ENCODE peak calls at places on chromosomes 1 and 21, in ten cellular contexts. A, D, K, U, N, P, S, Y, R and L are unnamed samples.

GRCh38 chr1:248849152-248849551 is 9.7 kb downstream of the ZNF692 start:
- DNase-seq in A (no peak), D (no peak), K (no peak), U (no peak), N (no peak), P (no peak), S (no peak), Y (peak; percentile 42), R (no peak), L (no peak)

GRCh38 chr1:41152622-41153044 is 89.5 kb downstream of the SCMH1 start:
- DNase-seq in A (no peak), D (peak; percentile 86), K (no peak), U (no peak), N (no peak), P (peak; percentile 95), S (peak; percentile 91), Y (no peak), R (peak; percentile 94), L (peak; percentile 95)

GRCh38 chr1:177973585-177973984 is 3.7 kb upstream of the SEC16B start:
- DNase-seq in A (no peak), D (no peak), K (no peak), U (no peak), N (no peak), P (no peak), S (no peak), Y (no peak), R (peak; percentile 43), L (no peak)

GRCh38 chr1:20560966-20561365 is 8.6 kb downstream of the FAM43B start:
- DNase-seq in A (no peak), D (no peak), K (no peak), U (no peak), N (no peak), P (no peak), S (no peak), Y (no peak), R (no peak), L (no peak)

GRCh38 chr1:181219938-181220337 is 131.4 kb downstream of the IER5 start:
- DNase-seq in A (no peak), D (no peak), K (no peak), U (no peak), N (no peak), P (peak; percentile 14), S (no peak), Y (no peak), R (peak; percentile 52), L (no peak)

GRCh38 chr1:208731976-208732821 is 488.0 kb upstream of the PLXNA2 start:
- DNase-seq in A (peak; percentile 63), D (no peak), K (no peak), U (no peak), N (no peak), P (no peak), S (no peak), Y (no peak), R (no peak), L (no peak)

GRCh38 chr1:156889802-156890585 is 3.5 kb upstream of the PEAR1 start:
- DNase-seq in A (peak; percentile 83), D (peak; percentile 87), K (peak; percentile 43), U (peak; percentile 55), N (peak; percentile 89), P (peak; percentile 76), S (peak; percentile 71), Y (peak; percentile 87), R (peak; percentile 88), L (peak; percentile 73)

GRCh38 chr21:44890338-44890931 is 16.9 kb upstream of the PTTG1IP start:
- DNase-seq in A (no peak), D (no peak), K (no peak), U (no peak), N (no peak), P (no peak), S (no peak), Y (no peak), R (no peak), L (no peak)

GRCh38 chr1:6869002-6869380 is 83.7 kb downstream of the CAMTA1 start:
- DNase-seq in A (no peak), D (no peak), K (no peak), U (no peak), N (no peak), P (no peak), S (no peak), Y (no peak), R (no peak), L (no peak)

GRCh38 chr1:155648207-155649147 is 38.5 kb downstream of the MSTO1 start:
- DNase-seq in A (no peak), D (peak; percentile 95), K (no peak), U (no peak), N (no peak), P (peak; percentile 92), S (peak; percentile 91), Y (no peak), R (peak; percentile 92), L (peak; percentile 94)

GRCh38 chr1:230067441-230067870 is 418 bp downstream of the GALNT2 start:
- DNase-seq in A (no peak), D (peak; percentile 57), K (peak; percentile 36), U (peak; percentile 42), N (peak; percentile 28), P (peak; percentile 48), S (peak; percentile 44), Y (peak; percentile 78), R (peak; percentile 74), L (no peak)

GRCh38 chr1:28343405-28343804 is 14.6 kb downstream of the MED18 start:
- DNase-seq in A (no peak), D (no peak), K (no peak), U (no peak), N (no peak), P (peak; percentile 91), S (peak; percentile 40), Y (no peak), R (peak; percentile 30), L (peak; percentile 70)

GRCh38 chr1:94926365-94926914 is 470 bp downstream of the CNN3 start:
- DNase-seq in A (peak; percentile 75), D (peak; percentile 68), K (peak; percentile 50), U (peak; percentile 33), N (peak; percentile 62), P (no peak), S (peak; percentile 56), Y (peak; percentile 78), R (peak; percentile 80), L (no peak)

GRCh38 chr1:110634086-110634454 is 27.9 kb upstream of the KCNA2 start:
- DNase-seq in A (no peak), D (no peak), K (no peak), U (no peak), N (no peak), P (no peak), S (no peak), Y (no peak), R (no peak), L (no peak)

GRCh38 chr21:38351961-38352521 is 95.2 kb downstream of the KCNJ15 start:
- DNase-seq in A (no peak), D (peak; percentile 75), K (no peak), U (no peak), N (no peak), P (peak; percentile 66), S (peak; percentile 91), Y (no peak), R (peak; percentile 91), L (peak; percentile 73)

GRCh38 chr1:58939666-58940370 is 156.0 kb upstream of the JUN start:
- DNase-seq in A (no peak), D (no peak), K (no peak), U (no peak), N (no peak), P (no peak), S (no peak), Y (no peak), R (no peak), L (no peak)

GRCh38 chr1:6419397-6419802 is 319 bp downstream of the HES2 start:
- DNase-seq in A (no peak), D (no peak), K (no peak), U (no peak), N (no peak), P (no peak), S (no peak), Y (no peak), R (peak; percentile 20), L (no peak)

GRCh38 chr1:156704930-156705320 is 458 bp downstream of the CRABP2 start:
- DNase-seq in A (no peak), D (peak; percentile 67), K (no peak), U (no peak), N (no peak), P (peak; percentile 62), S (peak; percentile 62), Y (peak; percentile 89), R (peak; percentile 92), L (peak; percentile 68)

GRCh38 chr1:234309598-234310459 is 63.4 kb upstream of the COA6 start:
- DNase-seq in A (peak; percentile 82), D (peak; percentile 63), K (peak; percentile 62), U (peak; percentile 78), N (peak; percentile 66), P (peak; percentile 52), S (peak; percentile 45), Y (peak; percentile 66), R (peak; percentile 82), L (peak; percentile 33)

GRCh38 chr1:101310484-101310883 is 73.7 kb downstream of the S1PR1 start:
- DNase-seq in A (no peak), D (no peak), K (peak; percentile 45), U (no peak), N (no peak), P (no peak), S (no peak), Y (no peak), R (no peak), L (no peak)

GRCh38 chr1:209202826-209203439 is 380.6 kb upstream of the CAMK1G start:
- DNase-seq in A (peak; percentile 57), D (peak; percentile 77), K (peak; percentile 10), U (peak; percentile 33), N (peak; percentile 36), P (peak; percentile 62), S (peak; percentile 67), Y (no peak), R (peak; percentile 60), L (peak; percentile 51)

GRCh38 chr1:11531314-11531870 is 52.4 kb downstream of the DISP3 start:
- DNase-seq in A (no peak), D (no peak), K (no peak), U (no peak), N (no peak), P (no peak), S (no peak), Y (peak; percentile 49), R (peak; percentile 6), L (no peak)

GRCh38 chr1:241640867-241641542 is 836 bp upstream of the CHML start:
- DNase-seq in A (peak; percentile 17), D (no peak), K (no peak), U (peak; percentile 25), N (no peak), P (no peak), S (no peak), Y (no peak), R (no peak), L (peak; percentile 26)

GRCh38 chr1:29686012-29686930 is 449.9 kb downstream of the PTPRU start:
- DNase-seq in A (no peak), D (no peak), K (no peak), U (no peak), N (no peak), P (no peak), S (no peak), Y (peak; percentile 25), R (peak; percentile 57), L (no peak)

GRCh38 chr1:38043036-38043747 is 3.4 kb downstream of the POU3F1 start:
- DNase-seq in A (no peak), D (no peak), K (no peak), U (no peak), N (no peak), P (no peak), S (no peak), Y (no peak), R (no peak), L (no peak)

GRCh38 chr1:14815175-14815882 is 216.8 kb downstream of the KAZN start:
- DNase-seq in A (no peak), D (peak; percentile 12), K (no peak), U (no peak), N (no peak), P (peak; percentile 79), S (no peak), Y (no peak), R (no peak), L (no peak)

GRCh38 chr1:246647113-246647512 is 77.1 kb upstream of the SCCPDH start:
- DNase-seq in A (no peak), D (peak; percentile 79), K (no peak), U (no peak), N (peak; percentile 13), P (peak; percentile 71), S (peak; percentile 69), Y (no peak), R (peak; percentile 88), L (peak; percentile 58)

GRCh38 chr1:17287377-17287776 is 20.6 kb upstream of the PADI4 start:
- DNase-seq in A (no peak), D (peak; percentile 88), K (no peak), U (no peak), N (no peak), P (peak; percentile 87), S (peak; percentile 87), Y (no peak), R (peak; percentile 93), L (peak; percentile 84)